ENCODE peak calls at places on chromosomes 5 and 9, in nine cellular contexts. One of them, this sample, is unnamed.

GRCh38 chr9:100099722-100100042 is 639 bp downstream of the INVS start:
- DNase-seq in AG04450: no peak
- DNase-seq in T47D: no peak
- DNase-seq in A549: no peak
- DNase-seq in CD4-positive, alpha-beta T cell: no peak
- DNase-seq in left kidney: no peak
- DNase-seq in activated T-cell treated with anti-CD3 and anti-CD28 coated beads for 1 hour: no peak
- DNase-seq in NCI-H2081: peak
- DNase-seq in activated naive CD8-positive, alpha-beta T cell treated with anti-CD3 and anti-CD28 coated beads for 36 hours: peak
- DNase-seq in this sample: no peak

GRCh38 chr9:98083059-98083458 is 26.5 kb downstream of the NANS start:
- DNase-seq in AG04450: no peak
- DNase-seq in T47D: no peak
- DNase-seq in A549: no peak
- DNase-seq in CD4-positive, alpha-beta T cell: no peak
- DNase-seq in left kidney: no peak
- DNase-seq in activated T-cell treated with anti-CD3 and anti-CD28 coated beads for 1 hour: no peak
- DNase-seq in NCI-H2081: no peak
- DNase-seq in activated naive CD8-positive, alpha-beta T cell treated with anti-CD3 and anti-CD28 coated beads for 36 hours: no peak
- DNase-seq in this sample: no peak

GRCh38 chr9:31445960-31446359 is 938.5 kb upstream of the ACO1 start:
- DNase-seq in AG04450: no peak
- DNase-seq in T47D: no peak
- DNase-seq in A549: no peak
- DNase-seq in CD4-positive, alpha-beta T cell: no peak
- DNase-seq in left kidney: no peak
- DNase-seq in activated T-cell treated with anti-CD3 and anti-CD28 coated beads for 1 hour: no peak
- DNase-seq in NCI-H2081: peak
- DNase-seq in activated naive CD8-positive, alpha-beta T cell treated with anti-CD3 and anti-CD28 coated beads for 36 hours: no peak
- DNase-seq in this sample: no peak

GRCh38 chr5:66442951-66443445 is 153.2 kb upstream of the MAST4 start:
- DNase-seq in AG04450: no peak
- DNase-seq in T47D: peak
- DNase-seq in A549: no peak
- DNase-seq in CD4-positive, alpha-beta T cell: no peak
- DNase-seq in left kidney: peak
- DNase-seq in activated T-cell treated with anti-CD3 and anti-CD28 coated beads for 1 hour: no peak
- DNase-seq in NCI-H2081: no peak
- DNase-seq in activated naive CD8-positive, alpha-beta T cell treated with anti-CD3 and anti-CD28 coated beads for 36 hours: no peak
- DNase-seq in this sample: no peak

GRCh38 chr5:159908201-159908940 is 7.9 kb upstream of the ADRA1B start:
- DNase-seq in AG04450: no peak
- DNase-seq in T47D: no peak
- DNase-seq in A549: peak
- DNase-seq in CD4-positive, alpha-beta T cell: no peak
- DNase-seq in left kidney: peak
- DNase-seq in activated T-cell treated with anti-CD3 and anti-CD28 coated beads for 1 hour: no peak
- DNase-seq in NCI-H2081: no peak
- DNase-seq in activated naive CD8-positive, alpha-beta T cell treated with anti-CD3 and anti-CD28 coated beads for 36 hours: no peak
- DNase-seq in this sample: no peak

GRCh38 chr5:106288977-106289376 is 1381.8 kb downstream of the EFNA5 start:
- DNase-seq in AG04450: no peak
- DNase-seq in T47D: no peak
- DNase-seq in A549: no peak
- DNase-seq in CD4-positive, alpha-beta T cell: no peak
- DNase-seq in left kidney: no peak
- DNase-seq in activated T-cell treated with anti-CD3 and anti-CD28 coated beads for 1 hour: no peak
- DNase-seq in NCI-H2081: no peak
- DNase-seq in activated naive CD8-positive, alpha-beta T cell treated with anti-CD3 and anti-CD28 coated beads for 36 hours: no peak
- DNase-seq in this sample: no peak

GRCh38 chr9:89562186-89562814 is 42.5 kb upstream of the GADD45G start:
- DNase-seq in AG04450: no peak
- DNase-seq in T47D: no peak
- DNase-seq in A549: peak
- DNase-seq in CD4-positive, alpha-beta T cell: no peak
- DNase-seq in left kidney: peak
- DNase-seq in activated T-cell treated with anti-CD3 and anti-CD28 coated beads for 1 hour: no peak
- DNase-seq in NCI-H2081: no peak
- DNase-seq in activated naive CD8-positive, alpha-beta T cell treated with anti-CD3 and anti-CD28 coated beads for 36 hours: no peak
- DNase-seq in this sample: no peak

GRCh38 chr9:92535940-92536850 is at the start of gene ECM2:
- DNase-seq in AG04450: no peak
- DNase-seq in T47D: no peak
- DNase-seq in A549: no peak
- DNase-seq in CD4-positive, alpha-beta T cell: no peak
- DNase-seq in left kidney: peak
- DNase-seq in activated T-cell treated with anti-CD3 and anti-CD28 coated beads for 1 hour: no peak
- DNase-seq in NCI-H2081: no peak
- DNase-seq in activated naive CD8-positive, alpha-beta T cell treated with anti-CD3 and anti-CD28 coated beads for 36 hours: no peak
- DNase-seq in this sample: no peak

GRCh38 chr9:70034292-70034711 is 9.3 kb upstream of the MAMDC2 start:
- DNase-seq in AG04450: no peak
- DNase-seq in T47D: no peak
- DNase-seq in A549: no peak
- DNase-seq in CD4-positive, alpha-beta T cell: no peak
- DNase-seq in left kidney: no peak
- DNase-seq in activated T-cell treated with anti-CD3 and anti-CD28 coated beads for 1 hour: no peak
- DNase-seq in NCI-H2081: peak
- DNase-seq in activated naive CD8-positive, alpha-beta T cell treated with anti-CD3 and anti-CD28 coated beads for 36 hours: no peak
- DNase-seq in this sample: no peak

GRCh38 chr5:61162010-61162831 is at the start of gene SMIM15:
- DNase-seq in AG04450: peak
- DNase-seq in T47D: peak
- DNase-seq in A549: peak
- DNase-seq in CD4-positive, alpha-beta T cell: peak
- DNase-seq in left kidney: peak
- DNase-seq in activated T-cell treated with anti-CD3 and anti-CD28 coated beads for 1 hour: peak
- DNase-seq in NCI-H2081: peak
- DNase-seq in activated naive CD8-positive, alpha-beta T cell treated with anti-CD3 and anti-CD28 coated beads for 36 hours: peak
- DNase-seq in this sample: peak

GRCh38 chr9:75599249-75599648 is 291.2 kb upstream of the PCSK5 start:
- DNase-seq in AG04450: no peak
- DNase-seq in T47D: no peak
- DNase-seq in A549: no peak
- DNase-seq in CD4-positive, alpha-beta T cell: no peak
- DNase-seq in left kidney: no peak
- DNase-seq in activated T-cell treated with anti-CD3 and anti-CD28 coated beads for 1 hour: no peak
- DNase-seq in NCI-H2081: peak
- DNase-seq in activated naive CD8-positive, alpha-beta T cell treated with anti-CD3 and anti-CD28 coated beads for 36 hours: no peak
- DNase-seq in this sample: no peak

GRCh38 chr9:110058304-110058953 is 149.5 kb downstream of the C9orf152 start:
- DNase-seq in AG04450: no peak
- DNase-seq in T47D: peak
- DNase-seq in A549: peak
- DNase-seq in CD4-positive, alpha-beta T cell: peak
- DNase-seq in left kidney: peak
- DNase-seq in activated T-cell treated with anti-CD3 and anti-CD28 coated beads for 1 hour: peak
- DNase-seq in NCI-H2081: peak
- DNase-seq in activated naive CD8-positive, alpha-beta T cell treated with anti-CD3 and anti-CD28 coated beads for 36 hours: peak
- DNase-seq in this sample: peak

GRCh38 chr9:120925535-120926396 is 830 bp downstream of the TRAF1 start:
- DNase-seq in AG04450: peak
- DNase-seq in T47D: no peak
- DNase-seq in A549: peak
- DNase-seq in CD4-positive, alpha-beta T cell: no peak
- DNase-seq in left kidney: peak
- DNase-seq in activated T-cell treated with anti-CD3 and anti-CD28 coated beads for 1 hour: peak
- DNase-seq in NCI-H2081: no peak
- DNase-seq in activated naive CD8-positive, alpha-beta T cell treated with anti-CD3 and anti-CD28 coated beads for 36 hours: peak
- DNase-seq in this sample: peak

GRCh38 chr9:97365634-97366033 is 46.3 kb upstream of the TDRD7 start:
- DNase-seq in AG04450: no peak
- DNase-seq in T47D: no peak
- DNase-seq in A549: no peak
- DNase-seq in CD4-positive, alpha-beta T cell: no peak
- DNase-seq in left kidney: no peak
- DNase-seq in activated T-cell treated with anti-CD3 and anti-CD28 coated beads for 1 hour: no peak
- DNase-seq in NCI-H2081: no peak
- DNase-seq in activated naive CD8-positive, alpha-beta T cell treated with anti-CD3 and anti-CD28 coated beads for 36 hours: no peak
- DNase-seq in this sample: no peak

GRCh38 chr9:128218518-128219389 is 15.6 kb downstream of the DNM1 start:
- DNase-seq in AG04450: no peak
- DNase-seq in T47D: peak
- DNase-seq in A549: peak
- DNase-seq in CD4-positive, alpha-beta T cell: peak
- DNase-seq in left kidney: peak
- DNase-seq in activated T-cell treated with anti-CD3 and anti-CD28 coated beads for 1 hour: peak
- DNase-seq in NCI-H2081: peak
- DNase-seq in activated naive CD8-positive, alpha-beta T cell treated with anti-CD3 and anti-CD28 coated beads for 36 hours: peak
- DNase-seq in this sample: peak

GRCh38 chr5:13821366-13821765 is 123.1 kb downstream of the DNAH5 start:
- DNase-seq in AG04450: no peak
- DNase-seq in T47D: no peak
- DNase-seq in A549: no peak
- DNase-seq in CD4-positive, alpha-beta T cell: no peak
- DNase-seq in left kidney: no peak
- DNase-seq in activated T-cell treated with anti-CD3 and anti-CD28 coated beads for 1 hour: no peak
- DNase-seq in NCI-H2081: no peak
- DNase-seq in activated naive CD8-positive, alpha-beta T cell treated with anti-CD3 and anti-CD28 coated beads for 36 hours: no peak
- DNase-seq in this sample: no peak

GRCh38 chr9:98995059-98995665 is 51.5 kb downstream of the COL15A1 start:
- DNase-seq in AG04450: no peak
- DNase-seq in T47D: no peak
- DNase-seq in A549: no peak
- DNase-seq in CD4-positive, alpha-beta T cell: no peak
- DNase-seq in left kidney: no peak
- DNase-seq in activated T-cell treated with anti-CD3 and anti-CD28 coated beads for 1 hour: no peak
- DNase-seq in NCI-H2081: no peak
- DNase-seq in activated naive CD8-positive, alpha-beta T cell treated with anti-CD3 and anti-CD28 coated beads for 36 hours: no peak
- DNase-seq in this sample: no peak

GRCh38 chr5:71865202-71865601 is 146.1 kb downstream of the CARTPT start:
- DNase-seq in AG04450: peak
- DNase-seq in T47D: no peak
- DNase-seq in A549: peak
- DNase-seq in CD4-positive, alpha-beta T cell: no peak
- DNase-seq in left kidney: no peak
- DNase-seq in activated T-cell treated with anti-CD3 and anti-CD28 coated beads for 1 hour: no peak
- DNase-seq in NCI-H2081: peak
- DNase-seq in activated naive CD8-positive, alpha-beta T cell treated with anti-CD3 and anti-CD28 coated beads for 36 hours: no peak
- DNase-seq in this sample: no peak

GRCh38 chr5:14685757-14686156 is 21.2 kb downstream of the OTULIN start:
- DNase-seq in AG04450: peak
- DNase-seq in T47D: peak
- DNase-seq in A549: peak
- DNase-seq in CD4-positive, alpha-beta T cell: no peak
- DNase-seq in left kidney: peak
- DNase-seq in activated T-cell treated with anti-CD3 and anti-CD28 coated beads for 1 hour: peak
- DNase-seq in NCI-H2081: peak
- DNase-seq in activated naive CD8-positive, alpha-beta T cell treated with anti-CD3 and anti-CD28 coated beads for 36 hours: peak
- DNase-seq in this sample: peak

GRCh38 chr9:36424289-36425055 is 24.4 kb upstream of the RNF38 start:
- DNase-seq in AG04450: no peak
- DNase-seq in T47D: no peak
- DNase-seq in A549: no peak
- DNase-seq in CD4-positive, alpha-beta T cell: no peak
- DNase-seq in left kidney: no peak
- DNase-seq in activated T-cell treated with anti-CD3 and anti-CD28 coated beads for 1 hour: no peak
- DNase-seq in NCI-H2081: no peak
- DNase-seq in activated naive CD8-positive, alpha-beta T cell treated with anti-CD3 and anti-CD28 coated beads for 36 hours: no peak
- DNase-seq in this sample: no peak

GRCh38 chr9:27672730-27673129 is 99.4 kb upstream of the C9orf72 start:
- DNase-seq in AG04450: no peak
- DNase-seq in T47D: no peak
- DNase-seq in A549: no peak
- DNase-seq in CD4-positive, alpha-beta T cell: no peak
- DNase-seq in left kidney: no peak
- DNase-seq in activated T-cell treated with anti-CD3 and anti-CD28 coated beads for 1 hour: no peak
- DNase-seq in NCI-H2081: no peak
- DNase-seq in activated naive CD8-positive, alpha-beta T cell treated with anti-CD3 and anti-CD28 coated beads for 36 hours: no peak
- DNase-seq in this sample: no peak

GRCh38 chr5:54867310-54867944 is 118.0 kb downstream of the ESM1 start:
- DNase-seq in AG04450: no peak
- DNase-seq in T47D: peak
- DNase-seq in A549: peak
- DNase-seq in CD4-positive, alpha-beta T cell: no peak
- DNase-seq in left kidney: peak
- DNase-seq in activated T-cell treated with anti-CD3 and anti-CD28 coated beads for 1 hour: no peak
- DNase-seq in NCI-H2081: peak
- DNase-seq in activated naive CD8-positive, alpha-beta T cell treated with anti-CD3 and anti-CD28 coated beads for 36 hours: no peak
- DNase-seq in this sample: no peak

GRCh38 chr9:95407524-95407923 is 90.0 kb upstream of the FANCC start:
- DNase-seq in AG04450: no peak
- DNase-seq in T47D: no peak
- DNase-seq in A549: no peak
- DNase-seq in CD4-positive, alpha-beta T cell: no peak
- DNase-seq in left kidney: no peak
- DNase-seq in activated T-cell treated with anti-CD3 and anti-CD28 coated beads for 1 hour: no peak
- DNase-seq in NCI-H2081: no peak
- DNase-seq in activated naive CD8-positive, alpha-beta T cell treated with anti-CD3 and anti-CD28 coated beads for 36 hours: no peak
- DNase-seq in this sample: no peak

GRCh38 chr5:132777209-132778069 is at the start of gene SEPTIN8:
- DNase-seq in AG04450: no peak
- DNase-seq in T47D: peak
- DNase-seq in A549: peak
- DNase-seq in CD4-positive, alpha-beta T cell: no peak
- DNase-seq in left kidney: peak
- DNase-seq in activated T-cell treated with anti-CD3 and anti-CD28 coated beads for 1 hour: peak
- DNase-seq in NCI-H2081: peak
- DNase-seq in activated naive CD8-positive, alpha-beta T cell treated with anti-CD3 and anti-CD28 coated beads for 36 hours: peak
- DNase-seq in this sample: peak

GRCh38 chr9:113808391-113809191 is 67.5 kb upstream of the ZNF618 start:
- DNase-seq in AG04450: peak
- DNase-seq in T47D: peak
- DNase-seq in A549: peak
- DNase-seq in CD4-positive, alpha-beta T cell: no peak
- DNase-seq in left kidney: peak
- DNase-seq in activated T-cell treated with anti-CD3 and anti-CD28 coated beads for 1 hour: no peak
- DNase-seq in NCI-H2081: no peak
- DNase-seq in activated naive CD8-positive, alpha-beta T cell treated with anti-CD3 and anti-CD28 coated beads for 36 hours: no peak
- DNase-seq in this sample: no peak

GRCh38 chr5:111147502-111147901 is 55.4 kb downstream of the WDR36 start:
- DNase-seq in AG04450: no peak
- DNase-seq in T47D: no peak
- DNase-seq in A549: no peak
- DNase-seq in CD4-positive, alpha-beta T cell: no peak
- DNase-seq in left kidney: no peak
- DNase-seq in activated T-cell treated with anti-CD3 and anti-CD28 coated beads for 1 hour: no peak
- DNase-seq in NCI-H2081: no peak
- DNase-seq in activated naive CD8-positive, alpha-beta T cell treated with anti-CD3 and anti-CD28 coated beads for 36 hours: no peak
- DNase-seq in this sample: no peak